ENCODE peak calls at places on chromosome 11, in seven cellular contexts. One of them, this sample, is unnamed.

GRCh38 chr11:47132981-47133380 is 43.7 kb downstream of the ARFGAP2 start:
- DNase-seq in aorta: no peak
- DNase-seq in hepatocyte: no peak
- DNase-seq in pancreas: no peak
- DNase-seq in transverse colon: no peak
- DNase-seq in upper lobe of right lung: no peak
- DNase-seq in AG04450: no peak
- DNase-seq in this sample: no peak

GRCh38 chr11:43644626-43645299 is 35.8 kb upstream of the HSD17B12 start:
- DNase-seq in aorta: no peak
- DNase-seq in hepatocyte: peak
- DNase-seq in pancreas: no peak
- DNase-seq in transverse colon: peak
- DNase-seq in upper lobe of right lung: no peak
- DNase-seq in AG04450: no peak
- DNase-seq in this sample: no peak

GRCh38 chr11:124543145-124543544 is 309 bp downstream of the OR8B12 start:
- DNase-seq in aorta: no peak
- DNase-seq in hepatocyte: no peak
- DNase-seq in pancreas: no peak
- DNase-seq in transverse colon: no peak
- DNase-seq in upper lobe of right lung: no peak
- DNase-seq in AG04450: no peak
- DNase-seq in this sample: no peak

GRCh38 chr11:133041165-133041564 is 491.1 kb downstream of the OPCML start:
- DNase-seq in aorta: no peak
- DNase-seq in hepatocyte: no peak
- DNase-seq in pancreas: no peak
- DNase-seq in transverse colon: no peak
- DNase-seq in upper lobe of right lung: no peak
- DNase-seq in AG04450: no peak
- DNase-seq in this sample: no peak

GRCh38 chr11:46890665-46891064 is 27.7 kb downstream of the LRP4 start:
- DNase-seq in aorta: no peak
- DNase-seq in hepatocyte: no peak
- DNase-seq in pancreas: no peak
- DNase-seq in transverse colon: no peak
- DNase-seq in upper lobe of right lung: no peak
- DNase-seq in AG04450: no peak
- DNase-seq in this sample: no peak

GRCh38 chr11:20031155-20032001 is 128.9 kb downstream of the DBX1 start:
- DNase-seq in aorta: no peak
- DNase-seq in hepatocyte: peak
- DNase-seq in pancreas: no peak
- DNase-seq in transverse colon: no peak
- DNase-seq in upper lobe of right lung: no peak
- DNase-seq in AG04450: peak
- DNase-seq in this sample: peak

GRCh38 chr11:130477646-130478203 is 29.3 kb downstream of the ADAMTS15 start:
- DNase-seq in aorta: no peak
- DNase-seq in hepatocyte: no peak
- DNase-seq in pancreas: no peak
- DNase-seq in transverse colon: no peak
- DNase-seq in upper lobe of right lung: no peak
- DNase-seq in AG04450: no peak
- DNase-seq in this sample: no peak

GRCh38 chr11:78205256-78205655 is 16.5 kb downstream of the USP35 start:
- DNase-seq in aorta: no peak
- DNase-seq in hepatocyte: no peak
- DNase-seq in pancreas: no peak
- DNase-seq in transverse colon: no peak
- DNase-seq in upper lobe of right lung: peak
- DNase-seq in AG04450: no peak
- DNase-seq in this sample: no peak

GRCh38 chr11:121762820-121763219 is 310.1 kb upstream of the SORL1-AS1 start:
- DNase-seq in aorta: peak
- DNase-seq in hepatocyte: peak
- DNase-seq in pancreas: peak
- DNase-seq in transverse colon: no peak
- DNase-seq in upper lobe of right lung: no peak
- DNase-seq in AG04450: no peak
- DNase-seq in this sample: peak

GRCh38 chr11:47938791-47939560 is 41.4 kb upstream of the PTPRJ start:
- DNase-seq in aorta: no peak
- DNase-seq in hepatocyte: no peak
- DNase-seq in pancreas: no peak
- DNase-seq in transverse colon: no peak
- DNase-seq in upper lobe of right lung: no peak
- DNase-seq in AG04450: no peak
- DNase-seq in this sample: no peak

GRCh38 chr11:46489668-46490560 is 98.3 kb upstream of the CHRM4 start:
- DNase-seq in aorta: no peak
- DNase-seq in hepatocyte: peak
- DNase-seq in pancreas: no peak
- DNase-seq in transverse colon: peak
- DNase-seq in upper lobe of right lung: no peak
- DNase-seq in AG04450: peak
- DNase-seq in this sample: peak

GRCh38 chr11:18669629-18670162 is 28.9 kb upstream of the TMEM86A start:
- DNase-seq in aorta: peak
- DNase-seq in hepatocyte: no peak
- DNase-seq in pancreas: no peak
- DNase-seq in transverse colon: no peak
- DNase-seq in upper lobe of right lung: no peak
- DNase-seq in AG04450: no peak
- DNase-seq in this sample: no peak

GRCh38 chr11:46920709-46921108 is 2.4 kb upstream of the LRP4 start:
- DNase-seq in aorta: peak
- DNase-seq in hepatocyte: peak
- DNase-seq in pancreas: no peak
- DNase-seq in transverse colon: peak
- DNase-seq in upper lobe of right lung: no peak
- DNase-seq in AG04450: peak
- DNase-seq in this sample: peak

GRCh38 chr11:5505363-5506048 is 4.3 kb downstream of the UBQLN3 start:
- DNase-seq in aorta: no peak
- DNase-seq in hepatocyte: no peak
- DNase-seq in pancreas: no peak
- DNase-seq in transverse colon: no peak
- DNase-seq in upper lobe of right lung: no peak
- DNase-seq in AG04450: no peak
- DNase-seq in this sample: no peak

GRCh38 chr11:37026326-37026725 is 428.3 kb upstream of the RAG2 start:
- DNase-seq in aorta: no peak
- DNase-seq in hepatocyte: no peak
- DNase-seq in pancreas: no peak
- DNase-seq in transverse colon: no peak
- DNase-seq in upper lobe of right lung: no peak
- DNase-seq in AG04450: no peak
- DNase-seq in this sample: no peak

GRCh38 chr11:3840870-3841425 is at the start of gene RHOG:
- DNase-seq in aorta: peak
- DNase-seq in hepatocyte: peak
- DNase-seq in pancreas: peak
- DNase-seq in transverse colon: peak
- DNase-seq in upper lobe of right lung: peak
- DNase-seq in AG04450: peak
- DNase-seq in this sample: peak

GRCh38 chr11:2521681-2522630 is 77.1 kb downstream of the KCNQ1 start:
- DNase-seq in aorta: peak
- DNase-seq in hepatocyte: no peak
- DNase-seq in pancreas: peak
- DNase-seq in transverse colon: peak
- DNase-seq in upper lobe of right lung: peak
- DNase-seq in AG04450: no peak
- DNase-seq in this sample: no peak

GRCh38 chr11:122711831-122712378 is 56.4 kb downstream of the UBASH3B start:
- DNase-seq in aorta: peak
- DNase-seq in hepatocyte: peak
- DNase-seq in pancreas: no peak
- DNase-seq in transverse colon: no peak
- DNase-seq in upper lobe of right lung: no peak
- DNase-seq in AG04450: no peak
- DNase-seq in this sample: peak

GRCh38 chr11:2891901-2892214 is 6.3 kb upstream of the CDKN1C start:
- DNase-seq in aorta: peak
- DNase-seq in hepatocyte: peak
- DNase-seq in pancreas: peak
- DNase-seq in transverse colon: no peak
- DNase-seq in upper lobe of right lung: peak
- DNase-seq in AG04450: no peak
- DNase-seq in this sample: no peak

GRCh38 chr11:122042981-122043380 is 73.0 kb downstream of the BLID start:
- DNase-seq in aorta: no peak
- DNase-seq in hepatocyte: no peak
- DNase-seq in pancreas: no peak
- DNase-seq in transverse colon: no peak
- DNase-seq in upper lobe of right lung: no peak
- DNase-seq in AG04450: no peak
- DNase-seq in this sample: no peak

GRCh38 chr11:126519653-126520573 is 164.4 kb downstream of the ST3GAL4 start:
- DNase-seq in aorta: no peak
- DNase-seq in hepatocyte: no peak
- DNase-seq in pancreas: no peak
- DNase-seq in transverse colon: no peak
- DNase-seq in upper lobe of right lung: peak
- DNase-seq in AG04450: no peak
- DNase-seq in this sample: no peak

DNA sequence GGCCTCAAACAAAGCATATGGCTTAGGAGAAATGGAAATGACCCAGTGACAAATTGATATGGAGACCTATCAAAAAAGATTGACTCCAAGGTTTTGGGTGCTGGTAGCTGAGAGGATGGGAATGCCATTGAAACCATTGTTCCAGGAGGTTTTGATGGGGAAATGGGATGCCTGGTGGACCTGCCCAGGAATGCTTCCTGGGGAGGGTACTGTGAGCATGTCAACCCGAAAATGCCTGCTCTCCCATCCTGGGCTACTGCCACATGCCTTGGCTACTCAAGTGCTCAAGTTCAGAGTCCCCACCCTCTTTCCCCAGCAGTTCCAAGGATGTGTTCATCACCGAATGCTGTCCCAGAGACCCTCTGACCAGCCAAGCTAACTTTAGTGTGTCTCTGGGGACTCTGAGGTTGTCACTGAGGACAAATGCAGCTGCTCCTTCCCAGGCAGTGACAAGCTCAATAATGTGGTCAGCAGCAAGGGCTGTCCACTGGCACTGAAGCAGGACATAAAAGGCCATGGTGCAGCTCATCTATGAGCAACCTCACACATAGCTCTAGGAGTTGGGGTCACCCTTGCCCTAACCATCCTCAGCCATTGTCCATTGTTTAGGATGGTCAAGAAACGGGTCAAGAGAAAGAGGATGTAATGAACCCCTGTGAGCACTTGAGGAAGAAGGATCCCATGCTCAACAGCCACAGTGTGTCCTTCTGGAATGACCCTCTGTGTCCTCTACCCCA is 83.7 kb downstream of the TRIM29 start:
- DNase-seq in aorta: no peak
- DNase-seq in hepatocyte: no peak
- DNase-seq in pancreas: no peak
- DNase-seq in transverse colon: no peak
- DNase-seq in upper lobe of right lung: no peak
- DNase-seq in AG04450: no peak
- DNase-seq in this sample: no peak
- H3K27ac ChIP-seq in aorta: no peak
- H3K27ac ChIP-seq in hepatocyte: no peak
- H3K27ac ChIP-seq in pancreas: no peak
- H3K27ac ChIP-seq in transverse colon: no peak
- H3K27ac ChIP-seq in upper lobe of right lung: no peak
- H3K27ac ChIP-seq in AG04450: no peak
- H3K27ac ChIP-seq in this sample: no peak

GRCh38 chr11:72737341-72737740 is 14.9 kb downstream of the ARAP1 start:
- DNase-seq in aorta: no peak
- DNase-seq in hepatocyte: no peak
- DNase-seq in pancreas: no peak
- DNase-seq in transverse colon: no peak
- DNase-seq in upper lobe of right lung: no peak
- DNase-seq in AG04450: no peak
- DNase-seq in this sample: no peak

GRCh38 chr11:72738199-72739141 is 13.7 kb downstream of the ARAP1 start:
- DNase-seq in aorta: peak
- DNase-seq in hepatocyte: peak
- DNase-seq in pancreas: peak
- DNase-seq in transverse colon: no peak
- DNase-seq in upper lobe of right lung: peak
- DNase-seq in AG04450: no peak
- DNase-seq in this sample: no peak

GRCh38 chr11:72735495-72736027 is 16.6 kb downstream of the ARAP1 start:
- DNase-seq in aorta: no peak
- DNase-seq in hepatocyte: peak
- DNase-seq in pancreas: no peak
- DNase-seq in transverse colon: no peak
- DNase-seq in upper lobe of right lung: no peak
- DNase-seq in AG04450: no peak
- DNase-seq in this sample: no peak

GRCh38 chr11:72739240-72740059 is 12.8 kb downstream of the ARAP1 start:
- DNase-seq in aorta: no peak
- DNase-seq in hepatocyte: no peak
- DNase-seq in pancreas: peak
- DNase-seq in transverse colon: no peak
- DNase-seq in upper lobe of right lung: no peak
- DNase-seq in AG04450: no peak
- DNase-seq in this sample: no peak

GRCh38 chr11:72736452-72737069 is 15.6 kb downstream of the ARAP1 start:
- DNase-seq in aorta: peak
- DNase-seq in hepatocyte: no peak
- DNase-seq in pancreas: peak
- DNase-seq in transverse colon: no peak
- DNase-seq in upper lobe of right lung: peak
- DNase-seq in AG04450: no peak
- DNase-seq in this sample: no peak
- H3K27ac ChIP-seq in aorta: no peak
- H3K27ac ChIP-seq in hepatocyte: peak
- H3K27ac ChIP-seq in pancreas: no peak
- H3K27ac ChIP-seq in transverse colon: peak
- H3K27ac ChIP-seq in upper lobe of right lung: peak
- H3K27ac ChIP-seq in AG04450: peak
- H3K27ac ChIP-seq in this sample: peak

GRCh38 chr11:68118753-68119448 is 2.3 kb downstream of the CHKA start:
- DNase-seq in aorta: no peak
- DNase-seq in hepatocyte: peak
- DNase-seq in pancreas: no peak
- DNase-seq in transverse colon: peak
- DNase-seq in upper lobe of right lung: no peak
- DNase-seq in AG04450: no peak
- DNase-seq in this sample: no peak
- H3K27ac ChIP-seq in aorta: no peak
- H3K27ac ChIP-seq in hepatocyte: peak
- H3K27ac ChIP-seq in pancreas: no peak
- H3K27ac ChIP-seq in transverse colon: peak
- H3K27ac ChIP-seq in upper lobe of right lung: peak
- H3K27ac ChIP-seq in AG04450: peak
- H3K27ac ChIP-seq in this sample: no peak

DNA sequence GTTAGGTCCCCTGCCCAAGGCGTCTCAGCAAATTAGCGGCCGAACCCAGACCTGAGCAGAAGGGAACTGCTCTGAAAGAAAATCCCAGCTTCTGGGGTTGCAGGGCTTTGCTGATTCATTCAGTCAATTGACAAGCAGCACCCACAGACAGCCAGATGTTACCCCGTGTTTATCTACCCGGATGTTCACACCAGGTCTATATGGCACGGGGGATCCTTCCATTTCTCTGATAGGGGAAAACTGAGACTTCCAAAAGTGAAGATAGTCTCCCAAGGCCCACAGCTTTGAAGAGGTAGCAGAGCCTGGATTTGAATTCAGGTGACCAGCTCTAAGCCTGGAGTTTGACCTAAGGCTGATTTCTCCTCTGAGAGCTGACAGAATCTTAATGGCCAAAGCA is 14.0 kb upstream of the OAF start:
- DNase-seq in aorta: no peak
- DNase-seq in hepatocyte: no peak
- DNase-seq in pancreas: no peak
- DNase-seq in transverse colon: no peak
- DNase-seq in upper lobe of right lung: no peak
- DNase-seq in AG04450: no peak
- DNase-seq in this sample: no peak
- H3K27ac ChIP-seq in aorta: no peak
- H3K27ac ChIP-seq in hepatocyte: peak
- H3K27ac ChIP-seq in pancreas: no peak
- H3K27ac ChIP-seq in transverse colon: peak
- H3K27ac ChIP-seq in upper lobe of right lung: no peak
- H3K27ac ChIP-seq in AG04450: no peak
- H3K27ac ChIP-seq in this sample: no peak